ENCODE peak calls at places on chromosomes 16 and 17, in six cellular contexts. S is HepG2, P is WTC11, A is K562, C is GM12878, G is GM23338. D is an unnamed sample.

GRCh38 chr16:18983565-18984424 is at the start of gene TMC7:
- DNase-seq in S (peak), P (peak), A (peak), C (no peak), G (peak), D (peak)

GRCh38 chr17:8225813-8226535 is 15.6 kb upstream of the AURKB start:
- DNase-seq in S (no peak), P (peak), A (peak), C (peak), G (peak), D (peak)

GRCh38 chr17:63932008-63932561 is at the start of gene CD79B:
- DNase-seq in S (no peak), P (no peak), A (no peak), C (no peak), G (no peak), D (peak)

GRCh38 chr17:68686108-68686988 is 85.2 kb upstream of the FAM20A start:
- DNase-seq in S (no peak), P (no peak), A (no peak), C (no peak), G (no peak), D (no peak)

GRCh38 chr16:56931253-56931768 is 631 bp upstream of the HERPUD1 start:
- DNase-seq in S (no peak), P (no peak), A (no peak), C (peak), G (peak), D (no peak)

GRCh38 chr16:89048087-89048729 is 45.4 kb upstream of the ACSF3 start:
- DNase-seq in S (no peak), P (no peak), A (no peak), C (no peak), G (peak), D (no peak)

GRCh38 chr17:78992542-78993212 is 13.0 kb upstream of the LGALS3BP start:
- DNase-seq in S (no peak), P (no peak), A (no peak), C (no peak), G (no peak), D (no peak)

GRCh38 chr16:15526097-15526496 is 91.7 kb downstream of the BMERB1 start:
- DNase-seq in S (no peak), P (no peak), A (no peak), C (no peak), G (no peak), D (no peak)

GRCh38 chr16:70529051-70529777 is 5.6 kb downstream of the SF3B3 start:
- DNase-seq in S (peak), P (no peak), A (no peak), C (no peak), G (peak), D (no peak)

GRCh38 chr17:82297804-82298537 is 19.4 kb downstream of the CD7 start:
- DNase-seq in S (no peak), P (no peak), A (peak), C (peak), G (peak), D (no peak)

GRCh38 chr17:50817838-50818237 is 17.5 kb upstream of the WFIKKN2 start:
- DNase-seq in S (no peak), P (no peak), A (no peak), C (no peak), G (peak), D (peak)

GRCh38 chr16:11896776-11897175 is 19.0 kb downstream of the GSPT1 start:
- DNase-seq in S (no peak), P (no peak), A (no peak), C (no peak), G (no peak), D (no peak)

GRCh38 chr16:57395026-57395425 is 9.5 kb upstream of the CCL17 start:
- DNase-seq in S (no peak), P (no peak), A (no peak), C (no peak), G (no peak), D (no peak)

GRCh38 chr17:14205992-14206461 is 30.6 kb downstream of the CDRT15 start:
- DNase-seq in S (no peak), P (no peak), A (no peak), C (no peak), G (peak), D (no peak)

GRCh38 chr16:2751577-2752034 is 832 bp upstream of the SRRM2 start:
- DNase-seq in S (peak), P (peak), A (peak), C (no peak), G (peak), D (peak)

GRCh38 chr16:49649013-49649785 is 206.7 kb downstream of the ZNF423 start:
- DNase-seq in S (peak), P (no peak), A (no peak), C (no peak), G (no peak), D (no peak)

GRCh38 chr17:16212793-16213192 is 2.5 kb downstream of the NCOR1 start:
- DNase-seq in S (peak), P (no peak), A (no peak), C (no peak), G (no peak), D (no peak)

GRCh38 chr17:56777859-56778258 is 55.9 kb downstream of the C17orf67 start:
- DNase-seq in S (no peak), P (no peak), A (no peak), C (no peak), G (no peak), D (no peak)

GRCh38 chr16:49181812-49182211 is 99.8 kb downstream of the CBLN1 start:
- DNase-seq in S (no peak), P (no peak), A (no peak), C (no peak), G (no peak), D (no peak)

GRCh38 chr17:68775338-68775737 is 174.2 kb upstream of the FAM20A start:
- DNase-seq in S (no peak), P (no peak), A (no peak), C (no peak), G (no peak), D (no peak)

GRCh38 chr17:77186141-77186604 is 45.4 kb downstream of the SEC14L1 start:
- DNase-seq in S (no peak), P (no peak), A (no peak), C (no peak), G (no peak), D (no peak)

GRCh38 chr16:67885545-67885944 is 860 bp downstream of the NRN1L start:
- DNase-seq in S (no peak), P (no peak), A (no peak), C (no peak), G (peak), D (no peak)

GRCh38 chr16:77833906-77834599 is 45.7 kb downstream of the VAT1L start:
- DNase-seq in S (no peak), P (no peak), A (no peak), C (no peak), G (peak), D (peak)

GRCh38 chr17:81648013-81648706 is 8.2 kb downstream of the PDE6G start:
- DNase-seq in S (no peak), P (peak), A (no peak), C (no peak), G (peak), D (no peak)

GRCh38 chr16:85593503-85594195 is 19.5 kb upstream of the GSE1 start:
- DNase-seq in S (no peak), P (no peak), A (no peak), C (no peak), G (no peak), D (no peak)

GRCh38 chr16:31461201-31461920 is 2.1 kb downstream of the ARMC5 start:
- DNase-seq in S (no peak), P (no peak), A (no peak), C (no peak), G (no peak), D (no peak)

GRCh38 chr17:65561394-65562205 is at the start of gene AXIN2:
- DNase-seq in S (peak), P (peak), A (peak), C (no peak), G (peak), D (peak)

GRCh38 chr16:4682616-4683254 is 10.6 kb upstream of the NUDT16L1 start:
- DNase-seq in S (peak), P (peak), A (peak), C (no peak), G (peak), D (peak)

GRCh38 chr16:81604960-81605383 is 160.4 kb downstream of the CMIP start:
- DNase-seq in S (no peak), P (no peak), A (no peak), C (no peak), G (no peak), D (no peak)

GRCh38 chr16:14286381-14287230 is 215.5 kb downstream of the MRTFB start:
- DNase-seq in S (no peak), P (peak), A (no peak), C (no peak), G (peak), D (no peak)

GRCh38 chr17:19672009-19672837 is 23.7 kb downstream of the ALDH3A2 start:
- DNase-seq in S (peak), P (no peak), A (no peak), C (no peak), G (no peak), D (peak)

GRCh38 chr16:8966781-8967436 is 3.2 kb upstream of the USP7 start:
- DNase-seq in S (no peak), P (no peak), A (peak), C (no peak), G (no peak), D (no peak)

GRCh38 chr16:80862153-80862552 is 57.8 kb upstream of the CDYL2 start:
- DNase-seq in S (no peak), P (no peak), A (no peak), C (no peak), G (no peak), D (no peak)

GRCh38 chr16:85820604-85821372 is 21.3 kb downstream of the COX4I1 start:
- DNase-seq in S (no peak), P (no peak), A (no peak), C (no peak), G (no peak), D (no peak)

GRCh38 chr17:7459961-7460545 is 15.2 kb downstream of the CHRNB1 start:
- DNase-seq in S (no peak), P (no peak), A (no peak), C (no peak), G (no peak), D (no peak)

GRCh38 chr17:44901323-44901965 is 2.2 kb upstream of the EFTUD2 start:
- DNase-seq in S (no peak), P (no peak), A (no peak), C (no peak), G (no peak), D (no peak)

GRCh38 chr17:17205368-17206148 is 575 bp downstream of the PLD6 start:
- DNase-seq in S (peak), P (peak), A (peak), C (peak), G (peak), D (no peak)

DNA sequence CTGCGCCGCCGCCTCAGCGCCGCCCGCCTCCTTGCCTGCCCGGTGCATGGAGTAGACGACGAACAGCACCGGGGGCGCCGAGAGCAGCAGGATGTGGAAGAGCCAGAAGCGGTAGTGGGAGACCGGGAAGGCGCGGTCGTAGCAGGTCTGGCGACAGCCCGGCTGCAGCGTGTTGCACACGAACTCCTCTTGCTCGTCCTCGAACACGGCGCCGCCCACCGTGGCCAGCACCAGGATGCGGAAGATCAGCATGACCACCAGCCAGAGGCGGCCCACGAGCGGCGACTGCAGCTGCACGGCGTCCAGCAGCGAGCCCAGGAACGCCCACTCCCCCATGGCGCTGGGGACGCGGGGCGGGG is 1.1 kb downstream of the GJD3 start:
- DNase-seq in S (no peak), P (peak), A (no peak), C (no peak), G (no peak), D (peak)
- TF ChIP-seq CREB1 in S (no peak), P (no peak), A (no peak), C (no peak), G (no peak), D (no peak)

GRCh38 chr16:66521951-66522771 is 27.8 kb downstream of the TK2 start:
- DNase-seq in S (no peak), P (no peak), A (peak), C (peak), G (no peak), D (no peak)

GRCh38 chr16:66521227-66521626 is 28.7 kb downstream of the TK2 start:
- DNase-seq in S (no peak), P (no peak), A (no peak), C (no peak), G (no peak), D (no peak)

GRCh38 chr16:66519974-66520373 is 29.9 kb downstream of the TK2 start:
- DNase-seq in S (no peak), P (no peak), A (no peak), C (no peak), G (no peak), D (no peak)

GRCh38 chr16:66519482-66519881 is 30.4 kb downstream of the TK2 start:
- DNase-seq in S (no peak), P (no peak), A (no peak), C (no peak), G (no peak), D (no peak)

DNA sequence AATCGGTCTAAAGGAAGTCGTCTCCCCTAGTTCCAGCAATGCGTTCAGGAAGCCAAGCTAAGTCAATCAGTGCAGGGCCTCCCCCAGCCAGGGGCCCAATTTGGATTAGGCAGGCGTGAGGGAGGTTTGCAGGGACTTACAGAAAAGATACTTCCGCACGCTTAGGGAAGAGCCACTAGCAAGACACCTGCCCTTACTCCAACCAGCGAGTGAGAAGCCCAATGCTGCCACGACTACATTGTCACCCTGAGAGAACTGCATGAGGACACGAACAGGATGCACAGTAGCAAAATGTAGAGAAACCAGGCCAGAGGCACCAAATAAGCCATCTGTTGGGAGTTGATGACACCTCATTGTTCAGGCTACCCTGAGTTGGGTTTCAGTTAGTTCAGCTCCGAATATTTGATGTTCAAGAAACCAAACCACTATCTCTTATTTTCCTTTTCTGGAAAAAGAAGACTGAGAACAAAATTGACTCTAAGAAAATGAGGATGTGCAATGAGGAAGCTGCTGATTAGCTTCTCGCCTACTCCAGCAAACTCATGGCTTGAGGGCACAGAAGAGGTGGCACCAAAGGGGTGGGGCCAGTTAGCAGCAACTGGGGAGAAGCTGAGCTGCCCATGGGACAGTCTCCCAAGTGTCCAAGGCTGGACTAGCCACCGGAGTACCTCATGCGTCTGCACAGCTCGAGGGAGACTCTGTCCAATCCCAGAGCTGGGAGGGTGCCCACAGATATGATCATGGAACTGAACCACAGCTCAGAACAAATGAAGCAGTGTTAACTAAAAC is 29.3 kb downstream of the TK2 start:
- DNase-seq in S (no peak), P (no peak), A (no peak), C (no peak), G (no peak), D (no peak)
- TF ChIP-seq CREB1 in S (no peak), P (no peak), A (no peak), C (no peak), G (no peak), D (no peak)

GRCh38 chr17:4769628-4770027 is 2.1 kb upstream of the TM4SF5 start:
- DNase-seq in S (peak), P (no peak), A (no peak), C (no peak), G (no peak), D (no peak)
- TF ChIP-seq CREB1 in S (peak), P (no peak), A (no peak), C (no peak), G (no peak), D (no peak)

GRCh38 chr17:75516619-75517276 is 420 bp downstream of the TSEN54 start:
- DNase-seq in S (no peak), P (peak), A (peak), C (no peak), G (peak), D (peak)
- TF ChIP-seq CREB1 in S (no peak), P (no peak), A (no peak), C (no peak), G (no peak), D (no peak)

GRCh38 chr16:630815-631405 is at the start of gene WFIKKN1:
- DNase-seq in S (peak), P (peak), A (peak), C (no peak), G (peak), D (no peak)
- TF ChIP-seq CREB1 in S (no peak), P (no peak), A (no peak), C (no peak), G (no peak), D (no peak)

DNA sequence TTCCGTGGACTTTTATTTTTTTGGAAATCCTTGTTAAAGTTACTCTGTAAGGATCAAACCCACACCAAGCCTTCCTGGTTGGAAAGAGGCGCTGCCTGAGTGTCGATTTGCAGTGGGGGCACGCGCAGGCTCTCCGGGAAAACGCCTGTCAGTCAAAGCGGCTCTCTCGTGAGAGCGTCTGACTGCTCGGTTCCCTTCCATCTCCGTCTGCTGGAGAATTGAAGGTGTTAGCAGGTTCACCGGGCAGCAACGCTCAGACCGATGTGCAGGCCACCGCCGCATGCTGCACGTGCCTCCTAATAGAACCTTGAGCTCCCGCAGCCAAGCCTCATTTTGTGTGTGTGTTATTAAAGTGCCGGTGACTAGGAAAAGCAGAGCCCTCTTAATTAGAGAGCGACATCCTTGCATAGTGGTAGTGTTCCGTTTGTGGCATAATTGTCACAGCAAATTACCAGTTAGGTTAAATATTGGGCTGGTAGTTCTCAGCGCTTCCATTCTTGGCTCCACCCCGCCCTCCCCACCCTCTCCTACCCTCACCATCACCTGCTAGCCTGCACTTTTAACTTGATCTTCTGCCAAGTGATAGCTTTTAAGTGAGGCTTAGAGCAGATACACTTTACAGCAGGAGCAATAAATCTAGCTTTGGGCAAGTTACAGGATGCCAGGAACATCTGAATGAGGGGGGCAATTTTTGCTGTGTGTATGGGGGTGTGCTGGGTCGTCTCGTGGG is 75.5 kb downstream of the RPA1 start:
- DNase-seq in S (peak), P (no peak), A (no peak), C (no peak), G (no peak), D (no peak)
- TF ChIP-seq CREB1 in S (no peak), P (no peak), A (no peak), C (no peak), G (no peak), D (no peak)

GRCh38 chr16:22868859-22869258 is 54.9 kb downstream of the HS3ST2 start:
- DNase-seq in S (no peak), P (no peak), A (no peak), C (no peak), G (no peak), D (no peak)
- TF ChIP-seq CREB1 in S (no peak), P (no peak), A (no peak), C (no peak), G (no peak), D (no peak)

GRCh38 chr16:48138543-48138942 is 17.2 kb downstream of the ABCC12 start:
- DNase-seq in S (no peak), P (no peak), A (no peak), C (no peak), G (peak), D (no peak)
- TF ChIP-seq CREB1 in S (no peak), P (no peak), A (no peak), C (no peak), G (no peak), D (no peak)